ENCODE peak calls at places on chromosomes 13 and 19, in four cellular contexts. One of them, this sample, is unnamed.

GRCh38 chr19:33301011-33301899 is 1.1 kb downstream of the CEBPA start:
- DNase-seq in GM12878: no peak
- DNase-seq in K562: no peak
- DNase-seq in HepG2: no peak
- DNase-seq in this sample: peak; percentile 52

GRCh38 chr13:104949840-104950805 is 1585.3 kb downstream of the EFNB2 start:
- DNase-seq in GM12878: no peak
- DNase-seq in K562: no peak
- DNase-seq in HepG2: no peak
- DNase-seq in this sample: no peak

GRCh38 chr19:10864538-10864899 is 6.8 kb upstream of the CARM1 start:
- DNase-seq in GM12878: no peak
- DNase-seq in K562: peak; percentile 83
- DNase-seq in HepG2: peak; percentile 68
- DNase-seq in this sample: peak; percentile 91

GRCh38 chr19:6135367-6135766 is at the start of gene ACSBG2:
- DNase-seq in GM12878: no peak
- DNase-seq in K562: no peak
- DNase-seq in HepG2: no peak
- DNase-seq in this sample: no peak

GRCh38 chr13:100520936-100521765 is 67.4 kb downstream of the GGACT start:
- DNase-seq in K562: no peak
- DNase-seq in HepG2: no peak
- DNase-seq in GM12878: no peak
- DNase-seq in this sample: peak; percentile 58

GRCh38 chr13:25725104-25725503 is 326.7 kb downstream of the SHISA2 start:
- DNase-seq in HepG2: no peak
- DNase-seq in K562: no peak
- DNase-seq in GM12878: no peak
- DNase-seq in this sample: peak; percentile 17

GRCh38 chr13:21823416-21823815 is 152.5 kb downstream of the FGF9 start:
- DNase-seq in GM12878: no peak
- DNase-seq in HepG2: no peak
- DNase-seq in K562: no peak
- DNase-seq in this sample: no peak

GRCh38 chr13:41746259-41746658 is 214.7 kb downstream of the VWA8 start:
- DNase-seq in GM12878: no peak
- DNase-seq in K562: no peak
- DNase-seq in HepG2: no peak
- DNase-seq in this sample: no peak

GRCh38 chr19:48918801-48919247 is 14.7 kb upstream of the DHDH start:
- DNase-seq in K562: peak; percentile 72
- DNase-seq in HepG2: no peak
- DNase-seq in GM12878: no peak
- DNase-seq in this sample: peak; percentile 81

GRCh38 chr13:27960362-27961226 is 8.5 kb downstream of the CDX2 start:
- DNase-seq in GM12878: no peak
- DNase-seq in K562: peak; percentile 36
- DNase-seq in HepG2: peak; percentile 97
- DNase-seq in this sample: peak; percentile 89

GRCh38 chr19:43976732-43977131 is 7.3 kb upstream of the ZNF155 start:
- DNase-seq in GM12878: no peak
- DNase-seq in HepG2: no peak
- DNase-seq in K562: no peak
- DNase-seq in this sample: no peak

GRCh38 chr19:47598407-47599349 is 10.3 kb upstream of the BICRA start:
- DNase-seq in GM12878: no peak
- DNase-seq in HepG2: peak; percentile 33
- DNase-seq in K562: peak; percentile 17
- DNase-seq in this sample: peak; percentile 76

GRCh38 chr13:99384468-99384867 is 77.3 kb upstream of the GPR183 start:
- DNase-seq in GM12878: no peak
- DNase-seq in K562: no peak
- DNase-seq in HepG2: no peak
- DNase-seq in this sample: no peak

GRCh38 chr13:46113596-46113995 is 8.8 kb upstream of the CPB2 start:
- DNase-seq in HepG2: no peak
- DNase-seq in GM12878: no peak
- DNase-seq in K562: no peak
- DNase-seq in this sample: no peak

GRCh38 chr13:87172166-87172825 is 498.9 kb upstream of the SLITRK5 start:
- DNase-seq in HepG2: no peak
- DNase-seq in K562: no peak
- DNase-seq in GM12878: no peak
- DNase-seq in this sample: no peak

GRCh38 chr13:87954116-87954515 is 282.9 kb downstream of the SLITRK5 start:
- DNase-seq in GM12878: no peak
- DNase-seq in K562: no peak
- DNase-seq in HepG2: no peak
- DNase-seq in this sample: no peak

GRCh38 chr19:29753934-29754305 is 38.9 kb upstream of the C19orf12 start:
- DNase-seq in GM12878: no peak
- DNase-seq in K562: no peak
- DNase-seq in HepG2: no peak
- DNase-seq in this sample: no peak

GRCh38 chr13:64007334-64007733 is 2591.7 kb upstream of the PCDH20 start:
- DNase-seq in GM12878: no peak
- DNase-seq in K562: no peak
- DNase-seq in HepG2: no peak
- DNase-seq in this sample: no peak

GRCh38 chr19:10378124-10378523 is 2.2 kb downstream of the TYK2 start:
- DNase-seq in HepG2: no peak
- DNase-seq in GM12878: no peak
- DNase-seq in K562: no peak
- DNase-seq in this sample: no peak

GRCh38 chr13:98108330-98108729 is 34.6 kb upstream of the FARP1 start:
- DNase-seq in HepG2: no peak
- DNase-seq in GM12878: no peak
- DNase-seq in K562: no peak
- DNase-seq in this sample: no peak

GRCh38 chr13:62767473-62767872 is 1351.8 kb upstream of the PCDH20 start:
- DNase-seq in K562: no peak
- DNase-seq in GM12878: no peak
- DNase-seq in HepG2: no peak
- DNase-seq in this sample: no peak
- TF ChIP-seq ATF2 in K562: no peak
- TF ChIP-seq ATF2 in GM12878: no peak
- TF ChIP-seq ATF2 in HepG2: no peak
- TF ChIP-seq ATF2 in this sample: no peak

GRCh38 chr19:16461630-16462051 is 10.1 kb downstream of the EPS15L1 start:
- DNase-seq in K562: no peak
- DNase-seq in GM12878: no peak
- DNase-seq in HepG2: no peak
- DNase-seq in this sample: no peak

GRCh38 chr19:16463341-16463990 is 8.3 kb downstream of the EPS15L1 start:
- DNase-seq in GM12878: no peak
- DNase-seq in HepG2: no peak
- DNase-seq in K562: no peak
- DNase-seq in this sample: no peak

GRCh38 chr19:16463991-16464575 is 7.7 kb downstream of the EPS15L1 start:
- DNase-seq in HepG2: peak; percentile 90
- DNase-seq in K562: no peak
- DNase-seq in GM12878: no peak
- DNase-seq in this sample: no peak

GRCh38 chr19:16460454-16460853 is 11.3 kb downstream of the EPS15L1 start:
- DNase-seq in K562: no peak
- DNase-seq in HepG2: no peak
- DNase-seq in GM12878: no peak
- DNase-seq in this sample: no peak

DNA sequence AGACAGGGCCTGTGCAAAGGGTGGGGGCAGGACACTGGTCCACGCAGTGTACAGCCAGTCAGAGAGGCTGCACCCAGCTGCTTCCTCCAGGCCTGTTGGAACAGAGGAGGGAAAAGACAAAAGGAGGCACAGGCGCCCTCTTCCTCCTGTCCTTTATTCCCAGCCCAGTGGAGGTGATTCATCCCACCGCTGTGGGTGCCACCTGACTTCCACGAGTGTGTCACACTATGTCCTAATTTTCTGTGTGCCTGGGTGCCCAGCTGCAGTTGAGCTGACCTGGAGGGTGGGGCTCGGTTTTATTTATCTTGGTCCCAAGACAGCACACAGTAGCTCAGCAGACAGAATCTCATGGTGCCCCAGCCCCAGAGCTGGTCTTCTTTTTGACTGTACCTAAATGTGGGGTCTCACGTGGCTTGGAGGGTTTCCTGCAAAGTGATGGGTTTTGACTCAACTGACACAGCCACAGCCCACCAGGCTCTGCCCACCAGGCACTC is 9.0 kb downstream of the EPS15L1 start:
- DNase-seq in HepG2: no peak
- DNase-seq in K562: no peak
- DNase-seq in GM12878: no peak
- DNase-seq in this sample: no peak
- TF ChIP-seq USF2 in HepG2: no peak
- TF ChIP-seq USF2 in K562: no peak
- TF ChIP-seq USF2 in GM12878: no peak
- TF ChIP-seq USF2 in this sample: no peak

GRCh38 chr19:1791879-1792278 is 20.2 kb downstream of the ATP8B3 start:
- DNase-seq in HepG2: no peak
- DNase-seq in K562: no peak
- DNase-seq in GM12878: no peak
- DNase-seq in this sample: no peak
- TF ChIP-seq CREM in HepG2: no peak
- TF ChIP-seq CREM in K562: no peak
- TF ChIP-seq CREM in GM12878: no peak
- TF ChIP-seq CREM in this sample: no peak

GRCh38 chr13:80215368-80215767 is 125.6 kb downstream of the SPRY2 start:
- DNase-seq in HepG2: no peak
- DNase-seq in K562: no peak
- DNase-seq in GM12878: no peak
- DNase-seq in this sample: no peak

GRCh38 chr13:80211573-80211972 is 129.4 kb downstream of the SPRY2 start:
- DNase-seq in GM12878: no peak
- DNase-seq in HepG2: no peak
- DNase-seq in K562: no peak
- DNase-seq in this sample: no peak

GRCh38 chr13:80214050-80214449 is 126.9 kb downstream of the SPRY2 start:
- DNase-seq in K562: no peak
- DNase-seq in HepG2: no peak
- DNase-seq in GM12878: no peak
- DNase-seq in this sample: no peak

GRCh38 chr13:80213201-80213600 is 127.7 kb downstream of the SPRY2 start:
- DNase-seq in GM12878: no peak
- DNase-seq in HepG2: no peak
- DNase-seq in K562: no peak
- DNase-seq in this sample: no peak

GRCh38 chr13:80214521-80214941 is 126.4 kb downstream of the SPRY2 start:
- DNase-seq in HepG2: no peak
- DNase-seq in GM12878: no peak
- DNase-seq in K562: no peak
- DNase-seq in this sample: no peak
- TF ChIP-seq ATF2 in HepG2: no peak
- TF ChIP-seq ATF2 in GM12878: no peak
- TF ChIP-seq ATF2 in K562: no peak
- TF ChIP-seq ATF2 in this sample: no peak

GRCh38 chr19:52660981-52661380 is 22.8 kb upstream of the ZNF83 start:
- DNase-seq in HepG2: no peak
- DNase-seq in K562: no peak
- DNase-seq in GM12878: no peak
- DNase-seq in this sample: no peak
- TF ChIP-seq USF2 in HepG2: no peak
- TF ChIP-seq USF2 in K562: no peak
- TF ChIP-seq USF2 in GM12878: no peak
- TF ChIP-seq USF2 in this sample: no peak

GRCh38 chr13:44876782-44877324 is 112.4 kb downstream of the NUFIP1 start:
- DNase-seq in HepG2: no peak
- DNase-seq in GM12878: no peak
- DNase-seq in K562: peak; percentile 48
- DNase-seq in this sample: peak; percentile 90

GRCh38 chr13:44874886-44875630 is 114.2 kb downstream of the NUFIP1 start:
- DNase-seq in K562: no peak
- DNase-seq in GM12878: no peak
- DNase-seq in HepG2: no peak
- DNase-seq in this sample: no peak

GRCh38 chr13:44884076-44884729 is 105.1 kb downstream of the NUFIP1 start:
- DNase-seq in GM12878: no peak
- DNase-seq in HepG2: no peak
- DNase-seq in K562: no peak
- DNase-seq in this sample: no peak

GRCh38 chr13:44874176-44874575 is 115.1 kb downstream of the NUFIP1 start:
- DNase-seq in K562: no peak
- DNase-seq in HepG2: no peak
- DNase-seq in GM12878: no peak
- DNase-seq in this sample: no peak

DNA sequence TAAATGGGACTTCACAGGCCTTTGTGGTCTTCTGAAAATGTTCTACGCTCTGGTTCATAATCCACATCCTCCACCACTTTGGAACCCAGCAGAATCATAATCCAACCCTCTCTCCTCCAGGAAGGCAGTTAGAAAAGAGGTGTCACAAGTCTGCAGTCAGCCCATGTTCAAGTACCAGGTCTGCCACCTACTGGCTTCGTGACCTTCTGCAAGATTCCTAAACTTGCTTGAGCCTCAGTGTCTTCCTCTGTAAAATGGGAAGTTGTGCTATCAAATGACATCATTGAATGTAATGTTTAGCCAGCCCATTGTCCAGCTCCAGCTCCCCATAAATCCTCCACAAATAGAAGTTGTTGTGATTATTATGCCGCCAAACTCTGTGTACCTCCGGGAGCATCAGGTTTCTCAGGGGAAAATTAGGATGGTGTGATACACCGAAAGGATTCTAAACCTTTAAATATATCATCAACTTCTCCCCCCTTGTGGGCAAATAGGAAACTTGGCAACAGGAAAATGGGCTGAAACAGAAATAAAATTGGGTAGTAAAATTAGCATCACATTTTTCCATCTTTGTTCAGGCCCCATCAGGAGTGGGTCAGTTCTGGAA is 109.7 kb downstream of the NUFIP1 start:
- DNase-seq in GM12878: peak; percentile 8
- DNase-seq in HepG2: no peak
- DNase-seq in K562: no peak
- DNase-seq in this sample: no peak
- TF ChIP-seq CREM in GM12878: no peak
- TF ChIP-seq CREM in HepG2: no peak
- TF ChIP-seq CREM in K562: no peak
- TF ChIP-seq CREM in this sample: no peak

This sample was measured in WTC11.